ENCODE peak calls at places on chromosomes 4 and X, in six cellular contexts. I, U, K, T, M and B are unnamed samples.
A peak's percentile ranks its signal among the peaks of the same experiment; 100 is the strongest.

GRCh38 chr4:169414913-169415312 is 144.2 kb upstream of the SH3RF1 start:
- DNase-seq in I (no peak), U (no peak), T (no peak), M (no peak), K (no peak), B (no peak)

GRCh38 chr4:12949719-12950118 is 534.4 kb downstream of the RAB28 start:
- DNase-seq in M (no peak), T (no peak), K (no peak), U (no peak), I (no peak), B (no peak)

GRCh38 chrX:19747672-19748610 is 139.5 kb downstream of the SH3KBP1 start:
- DNase-seq in T (no peak), I (peak; percentile 30), M (no peak), U (no peak), K (no peak), B (no peak)

GRCh38 chr4:113869743-113870375 is 108.3 kb upstream of the CAMK2D start:
- DNase-seq in K (no peak), U (no peak), I (peak; percentile 45), T (no peak), M (no peak), B (no peak)

GRCh38 chr4:183393446-183393845 is 51.0 kb upstream of the CDKN2AIP start:
- DNase-seq in K (no peak), T (no peak), U (no peak), I (no peak), M (no peak), B (peak; percentile 56)

GRCh38 chrX:11688201-11688600 is 22.5 kb upstream of the ARHGAP6 start:
- DNase-seq in K (no peak), T (no peak), I (no peak), U (no peak), M (no peak), B (no peak)

GRCh38 chr4:15158410-15159091 is 156.3 kb downstream of the CPEB2 start:
- DNase-seq in K (no peak), M (no peak), U (no peak), I (no peak), T (no peak), B (no peak)

GRCh38 chr4:89952458-89952857 is 57.8 kb downstream of the MMRN1 start:
- DNase-seq in M (no peak), K (no peak), I (no peak), T (no peak), U (no peak), B (no peak)

GRCh38 chrX:468979-469378 is 82.3 kb upstream of the PPP2R3B start:
- DNase-seq in I (no peak), U (no peak), M (no peak), T (no peak), K (no peak), B (no peak)

GRCh38 chrX:41734530-41734929 is 10.5 kb downstream of the GPR82 start:
- DNase-seq in I (no peak), U (no peak), T (no peak), K (peak; percentile 40), M (no peak), B (no peak)

GRCh38 chr4:35358001-35358584 is 886.2 kb downstream of the ARAP2 start:
- DNase-seq in I (no peak), K (no peak), U (no peak), T (no peak), M (no peak), B (no peak)

GRCh38 chr4:145186719-145187118 is 6.3 kb upstream of the OTUD4 start:
- DNase-seq in K (no peak), I (no peak), T (no peak), U (no peak), M (no peak), B (no peak)

GRCh38 chrX:115297189-115297588 is 7.7 kb downstream of the LUZP4 start:
- DNase-seq in T (no peak), K (no peak), U (no peak), M (no peak), I (no peak), B (no peak)

GRCh38 chr4:30718889-30719252 is 1.3 kb upstream of the PCDH7 start:
- DNase-seq in K (no peak), T (peak; percentile 38), U (no peak), I (no peak), M (no peak), B (no peak)

GRCh38 chrX:150334100-150334499 is 29.0 kb upstream of the MAMLD1 start:
- DNase-seq in T (no peak), M (no peak), U (no peak), I (no peak), K (no peak), B (no peak)

GRCh38 chrX:77679145-77679544 is 106.9 kb downstream of the ATRX start:
- DNase-seq in T (no peak), M (no peak), U (no peak), K (no peak), I (no peak), B (no peak)

GRCh38 chr4:124961138-124961750 is 248.7 kb upstream of the ANKRD50 start:
- DNase-seq in M (no peak), U (no peak), I (no peak), T (no peak), K (no peak), B (no peak)

GRCh38 chr4:54281060-54281781 is 52.1 kb downstream of the PDGFRA start:
- DNase-seq in U (no peak), K (no peak), T (no peak), M (no peak), I (no peak), B (peak; percentile 94)

GRCh38 chrX:72121381-72121780 is 10.3 kb downstream of the RTL5 start:
- DNase-seq in I (no peak), T (peak; percentile 20), M (no peak), K (peak; percentile 57), U (no peak), B (peak; percentile 70)

GRCh38 chr4:5165419-5166369 is 114.4 kb downstream of the STK32B start:
- DNase-seq in M (no peak), K (no peak), T (no peak), I (no peak), U (no peak), B (no peak)

GRCh38 chr4:186725422-186726149 is 1.9 kb upstream of the FAT1 start:
- DNase-seq in T (peak; percentile 68), I (no peak), M (no peak), K (peak; percentile 83), U (peak; percentile 42), B (peak; percentile 95)

GRCh38 chr4:129641179-129641578 is 545.2 kb downstream of the C4orf33 start:
- DNase-seq in U (no peak), I (peak; percentile 6), K (peak; percentile 12), M (no peak), T (peak; percentile 28), B (no peak)

GRCh38 chr4:101782546-101782945 is 8.0 kb upstream of the BANK1 start:
- DNase-seq in K (no peak), M (no peak), T (no peak), U (no peak), I (no peak), B (no peak)

GRCh38 chr4:138007572-138007971 is 234.6 kb downstream of the SLC7A11 start:
- DNase-seq in U (no peak), I (no peak), K (no peak), T (no peak), M (no peak), B (no peak)

GRCh38 chr4:4752576-4753401 is 106.7 kb upstream of the MSX1 start:
- DNase-seq in I (no peak), M (no peak), U (no peak), T (no peak), K (no peak), B (peak; percentile 45)

GRCh38 chr4:125732682-125733081 is 417.9 kb downstream of the FAT4 start:
- DNase-seq in U (no peak), K (no peak), T (no peak), M (no peak), I (no peak), B (no peak)

GRCh38 chrX:45806410-45807121 is 605.9 kb upstream of the DIPK2B start:
- DNase-seq in U (no peak), M (no peak), K (no peak), T (no peak), I (no peak), B (no peak)

GRCh38 chrX:132955710-132956109 is 2.7 kb downstream of the HS6ST2 start:
- DNase-seq in M (no peak), T (peak; percentile 4), U (no peak), K (no peak), I (no peak), B (no peak)

GRCh38 chrX:9416562-9417319 is 48.1 kb upstream of the TBL1X start:
- DNase-seq in M (no peak), I (no peak), T (no peak), U (no peak), K (no peak), B (no peak)

GRCh38 chr4:180513076-180513475 is 1730.1 kb upstream of the TENM3 start:
- DNase-seq in M (no peak), K (no peak), T (no peak), U (no peak), I (no peak), B (no peak)

GRCh38 chr4:128601992-128602695 is 207.4 kb upstream of the JADE1 start:
- DNase-seq in K (peak; percentile 78), T (peak; percentile 3), U (peak; percentile 25), M (no peak), I (no peak), B (no peak)

GRCh38 chr4:6308890-6309643 is 39.4 kb downstream of the WFS1 start:
- DNase-seq in U (no peak), I (no peak), K (no peak), M (no peak), T (no peak), B (no peak)

GRCh38 chr4:149999485-150000074 is 78.7 kb upstream of the DCLK2 start:
- DNase-seq in T (peak; percentile 66), U (peak; percentile 39), K (peak; percentile 28), M (no peak), I (no peak), B (no peak)